ENCODE peak calls at places on chromosome 11, in ten cellular contexts. C is astrocyte of the spinal cord; I is cardiac fibroblast; O is CD4-positive, alpha-beta T cell; A is AG04449; R is foreskin fibroblast; D is A549; G is H9; F is GM13977; Q is progenitor cell of endocrine pancreas. X is an unnamed sample.

GRCh38 chr11:1852885-1853284 is at the start of gene LSP1:
- DNase-seq in A (no peak), C (no peak), I (no peak), O (peak), F (peak), G (no peak), D (no peak), R (no peak), Q (no peak), X (peak)

GRCh38 chr11:1653541-1654387 is 24.2 kb downstream of the KRTAP5-5 start:
- DNase-seq in D (no peak), Q (no peak), A (no peak), F (no peak), I (no peak), O (no peak), R (no peak), G (no peak), C (no peak), X (no peak)

GRCh38 chr11:16280256-16280682 is 76.1 kb downstream of the SOX6 start:
- DNase-seq in D (peak), I (peak), Q (no peak), F (no peak), A (no peak), G (no peak), O (no peak), C (no peak), R (no peak), X (no peak)

GRCh38 chr11:73726825-73727224 is 34.0 kb downstream of the RAB6A start:
- DNase-seq in I (no peak), A (no peak), Q (no peak), R (no peak), D (no peak), F (no peak), O (no peak), G (no peak), C (no peak), X (no peak)

GRCh38 chr11:59174664-59175033 is 2.7 kb downstream of the DTX4 start:
- DNase-seq in R (no peak), F (no peak), C (no peak), G (no peak), Q (no peak), A (no peak), D (peak), I (peak), O (no peak), X (no peak)

GRCh38 chr11:117089685-117090084 is 8.5 kb downstream of the SIK3 start:
- DNase-seq in F (no peak), Q (no peak), A (no peak), O (no peak), I (no peak), D (no peak), R (no peak), G (no peak), C (no peak), X (no peak)

GRCh38 chr11:44596541-44597276 is 31.2 kb downstream of the CD82 start:
- DNase-seq in Q (no peak), O (peak), F (peak), D (no peak), C (no peak), R (no peak), A (no peak), I (no peak), G (no peak), X (no peak)

GRCh38 chr11:74008373-74009229 is at the start of gene UCP3:
- DNase-seq in R (no peak), F (no peak), D (no peak), Q (no peak), I (no peak), O (no peak), G (no peak), C (no peak), A (no peak), X (no peak)

GRCh38 chr11:47236482-47236881 is 12.1 kb downstream of the ACP2 start:
- DNase-seq in F (no peak), Q (no peak), O (no peak), D (no peak), G (no peak), I (peak), A (no peak), C (peak), R (peak), X (no peak)

GRCh38 chr11:1876361-1877063 is 15.2 kb downstream of the PRR33 start:
- DNase-seq in O (no peak), D (peak), A (no peak), F (no peak), I (peak), C (peak), G (peak), R (no peak), Q (peak), X (peak)

GRCh38 chr11:57205046-57205671 is 23.4 kb downstream of the LRRC55 start:
- DNase-seq in F (no peak), R (peak), C (peak), Q (no peak), D (peak), G (peak), I (peak), A (peak), O (no peak), X (no peak)

GRCh38 chr11:45097721-45098493 is 48.5 kb upstream of the PRDM11 start:
- DNase-seq in I (peak), G (peak), O (peak), R (no peak), Q (peak), F (no peak), C (peak), A (no peak), D (peak), X (no peak)

GRCh38 chr11:123122341-123122740 is 60.4 kb upstream of the HSPA8 start:
- DNase-seq in Q (no peak), C (peak), A (no peak), R (peak), I (peak), F (no peak), G (no peak), D (peak), O (no peak), X (no peak)

GRCh38 chr11:120134106-120134930 is 3.6 kb downstream of the TRIM29 start:
- DNase-seq in R (no peak), C (no peak), I (no peak), A (no peak), D (no peak), G (peak), O (no peak), F (no peak), Q (no peak), X (no peak)

GRCh38 chr11:95520361-95520760 is 269.2 kb downstream of the FAM76B start:
- DNase-seq in G (no peak), I (no peak), D (no peak), A (no peak), C (no peak), Q (no peak), O (no peak), F (no peak), R (no peak), X (no peak)

GRCh38 chr11:72263363-72263762 is 19.4 kb upstream of the PHOX2A start:
- DNase-seq in R (peak), O (no peak), Q (no peak), I (peak), D (peak), F (no peak), G (no peak), A (no peak), C (peak), X (peak)

GRCh38 chr11:121890377-121890776 is 225.6 kb downstream of the BLID start:
- DNase-seq in F (no peak), I (peak), A (peak), R (peak), Q (no peak), O (no peak), C (peak), D (no peak), G (no peak), X (no peak)

GRCh38 chr11:12267921-12268320 is 109.5 kb upstream of the PARVA start:
- DNase-seq in R (no peak), G (no peak), F (no peak), A (no peak), C (no peak), Q (no peak), O (no peak), D (no peak), I (no peak), X (no peak)

GRCh38 chr11:109785714-109786113 is 307.5 kb upstream of the ZC3H12C start:
- DNase-seq in O (no peak), G (no peak), R (peak), C (peak), A (no peak), F (no peak), D (no peak), Q (no peak), I (peak), X (no peak)

GRCh38 chr11:101885631-101886030 is 29.2 kb upstream of the CEP126 start:
- DNase-seq in R (no peak), O (no peak), G (no peak), C (no peak), Q (no peak), I (no peak), A (no peak), D (no peak), F (no peak), X (no peak)

GRCh38 chr11:1226981-1227550 is 4.2 kb downstream of the MUC5B start:
- DNase-seq in F (no peak), D (peak), R (no peak), A (no peak), G (peak), I (no peak), C (no peak), O (no peak), Q (no peak), X (peak)

GRCh38 chr11:47354913-47355282 is 2.4 kb upstream of the MYBPC3 start:
- DNase-seq in R (no peak), O (no peak), A (no peak), C (no peak), I (peak), G (peak), Q (no peak), F (no peak), D (no peak), X (no peak)

GRCh38 chr11:117214404-117215110 is 15.4 kb downstream of the TAGLN start:
- DNase-seq in I (no peak), G (no peak), R (no peak), A (no peak), O (no peak), Q (no peak), D (no peak), F (no peak), C (no peak), X (no peak)

GRCh38 chr11:127035812-127036211 is 35.2 kb upstream of the KIRREL3 start:
- DNase-seq in G (no peak), R (no peak), F (no peak), O (no peak), I (no peak), D (no peak), Q (no peak), A (no peak), C (no peak), X (no peak)

GRCh38 chr11:77127969-77128691 is at the start of gene MYO7A:
- DNase-seq in O (no peak), D (no peak), F (no peak), R (peak), Q (peak), I (peak), G (peak), A (no peak), C (no peak), X (no peak)

GRCh38 chr11:13118194-13118593 is 109.1 kb downstream of the RASSF10 start:
- DNase-seq in C (peak), I (peak), A (peak), R (peak), F (no peak), O (no peak), Q (no peak), D (peak), G (no peak), X (no peak)

GRCh38 chr11:118921121-118921928 is 4.4 kb downstream of the BCL9L start:
- DNase-seq in C (peak), O (no peak), A (no peak), R (peak), G (peak), Q (no peak), D (peak), I (peak), F (no peak), X (no peak)

GRCh38 chr11:100719809-100720221 is 32.7 kb downstream of the ARHGAP42 start:
- DNase-seq in G (peak), D (peak), Q (no peak), O (no peak), R (peak), I (peak), A (peak), C (peak), F (no peak), X (no peak)

GRCh38 chr11:73087730-73088129 is 54.4 kb downstream of the FCHSD2 start:
- DNase-seq in Q (no peak), F (no peak), O (no peak), D (no peak), R (peak), I (peak), A (no peak), G (no peak), C (no peak), X (no peak)

GRCh38 chr11:9575531-9576240 is 2.2 kb downstream of the WEE1 start:
- DNase-seq in F (no peak), C (peak), A (no peak), I (no peak), O (no peak), G (no peak), Q (no peak), D (no peak), R (no peak), X (no peak)

GRCh38 chr11:20070459-20070858 is 89.8 kb downstream of the DBX1 start:
- DNase-seq in F (no peak), G (no peak), Q (no peak), D (peak), R (no peak), C (peak), I (no peak), O (no peak), A (no peak), X (no peak)

GRCh38 chr11:46380340-46381045 is 976 bp upstream of the MDK start:
- DNase-seq in A (no peak), R (no peak), F (peak), G (peak), Q (peak), D (no peak), I (peak), O (peak), C (peak), X (peak)

GRCh38 chr11:83725161-83725560 is 439.0 kb upstream of the CCDC90B start:
- DNase-seq in O (no peak), C (no peak), Q (no peak), R (no peak), A (no peak), D (no peak), G (peak), F (no peak), I (no peak), X (no peak)

GRCh38 chr11:16959528-16960100 is 54.6 kb downstream of the PLEKHA7 start:
- DNase-seq in A (no peak), G (no peak), O (no peak), Q (no peak), F (no peak), I (no peak), D (no peak), R (no peak), C (no peak), X (no peak)

GRCh38 chr11:103714246-103714645 is 322.2 kb upstream of the DDI1 start:
- DNase-seq in R (no peak), Q (no peak), D (no peak), C (no peak), I (peak), A (no peak), O (no peak), F (no peak), G (no peak), X (no peak)

GRCh38 chr11:79212711-79213110 is 228.1 kb downstream of the TENM4 start:
- DNase-seq in O (no peak), D (no peak), G (peak), R (no peak), F (no peak), C (no peak), I (no peak), A (no peak), Q (no peak), X (no peak)

GRCh38 chr11:111833524-111833923 is 37.9 kb downstream of the ALG9 start:
- DNase-seq in I (peak), O (no peak), F (no peak), Q (no peak), R (no peak), C (no peak), G (no peak), A (no peak), D (no peak), X (no peak)

GRCh38 chr11:129410561-129410960 is 34.9 kb downstream of the BARX2 start:
- DNase-seq in I (no peak), C (no peak), A (no peak), R (no peak), D (no peak), F (no peak), Q (no peak), G (no peak), O (no peak), X (no peak)

DNA sequence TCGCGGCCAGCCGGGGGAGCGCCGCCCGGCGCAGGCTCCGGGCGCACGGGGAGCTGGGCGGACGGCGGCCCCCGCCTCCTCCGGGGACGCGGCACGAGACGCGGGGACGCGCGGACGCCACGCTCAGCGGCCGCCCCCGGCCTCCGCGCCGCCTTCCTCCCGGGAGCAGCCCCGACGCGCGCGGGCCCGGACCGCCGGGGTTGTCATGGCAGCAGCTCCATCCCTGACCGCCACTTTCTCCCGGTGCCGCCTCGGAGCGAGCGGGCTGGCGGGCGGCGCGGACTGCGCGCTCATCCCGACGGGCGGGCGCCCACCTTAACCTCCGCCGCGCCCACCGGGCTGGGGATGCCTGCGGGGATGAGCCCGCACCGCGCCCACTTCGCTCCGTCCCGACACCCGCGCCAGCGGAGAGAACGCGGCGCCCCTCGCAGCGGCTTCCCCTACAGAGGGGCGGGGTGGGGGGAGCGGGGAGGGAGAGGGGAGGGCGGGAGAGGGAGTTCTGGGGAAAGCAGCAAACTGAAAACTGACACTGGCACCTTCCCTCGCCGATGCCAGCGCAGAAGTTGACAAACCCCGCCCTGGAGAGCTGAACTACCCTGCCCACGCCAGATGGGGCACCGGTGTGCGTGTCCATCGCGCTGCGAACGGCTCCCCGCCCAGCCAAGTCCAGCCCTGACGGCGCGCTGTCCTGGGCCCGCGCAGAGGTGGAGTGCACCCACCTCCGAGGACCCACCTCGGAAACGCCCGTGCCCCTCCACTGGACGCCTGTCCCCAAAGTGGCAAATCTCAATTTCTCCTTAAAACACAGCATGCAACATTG is 588.4 kb downstream of the OPCML start:
- DNase-seq in D (no peak), R (no peak), O (no peak), F (no peak), G (peak), I (no peak), A (no peak), C (no peak), Q (no peak), X (no peak)
- TF ChIP-seq CTCF in D (no peak), R (no peak), O (no peak), F (no peak), G (peak), I (no peak), A (peak), C (no peak), Q (peak), X (no peak)

DNA sequence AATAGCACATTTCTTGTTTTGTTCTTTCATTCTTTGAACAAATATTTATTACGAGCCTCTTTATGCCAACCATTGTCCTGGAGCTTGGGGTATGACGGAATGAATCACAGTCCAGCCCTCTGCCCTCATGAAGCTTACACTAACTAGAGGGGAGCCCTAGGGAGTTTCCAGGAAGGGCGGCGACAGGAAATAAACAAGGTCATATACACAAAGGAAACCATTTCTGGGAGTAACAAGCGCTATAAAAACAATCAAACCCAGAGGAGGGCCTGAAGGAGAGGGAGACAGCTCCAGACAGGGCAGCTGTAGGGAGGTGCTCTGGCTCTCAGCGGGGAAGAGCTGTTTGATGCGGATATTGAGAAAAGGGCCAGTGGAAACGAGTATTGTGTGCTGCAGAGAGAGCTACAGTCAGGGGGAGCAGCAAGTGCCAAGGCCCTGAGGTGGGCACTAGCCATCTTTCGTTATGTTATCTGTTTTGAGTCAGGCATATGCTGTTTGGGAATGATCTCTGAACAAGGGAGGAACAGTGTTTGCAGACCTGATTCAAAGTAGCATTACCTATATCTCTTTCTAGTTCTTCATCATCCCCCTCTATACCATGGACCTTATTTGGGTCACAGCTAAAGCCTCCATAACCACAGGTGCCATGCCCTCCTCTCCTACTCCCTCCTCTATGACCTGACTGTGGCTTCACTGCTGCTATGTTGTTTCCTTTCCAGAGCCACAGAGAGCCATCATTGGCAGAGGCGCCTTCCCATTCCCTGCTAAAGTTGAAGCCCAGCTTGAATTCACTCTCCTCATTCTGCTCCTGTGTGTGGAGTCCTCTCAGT is 15.3 kb upstream of the ZBTB16 start:
- DNase-seq in I (peak), R (no peak), A (no peak), C (peak), G (no peak), Q (no peak), D (peak), F (no peak), O (no peak), X (no peak)
- TF ChIP-seq CTCF in I (no peak), R (no peak), A (no peak), C (no peak), G (no peak), Q (no peak), D (no peak), F (no peak), O (no peak), X (no peak)

GRCh38 chr11:60844870-60845221 is 2.9 kb downstream of the CCDC86 start:
- DNase-seq in C (peak), G (no peak), Q (no peak), D (no peak), O (no peak), F (no peak), A (no peak), I (no peak), R (no peak), X (no peak)
- TF ChIP-seq CTCF in C (no peak), G (no peak), Q (no peak), D (no peak), O (no peak), F (no peak), A (no peak), I (no peak), R (no peak), X (no peak)

GRCh38 chr11:32874144-32874543 is 18.5 kb upstream of the QSER1 start:
- DNase-seq in A (no peak), O (no peak), I (no peak), G (no peak), C (no peak), D (peak), Q (no peak), F (no peak), R (no peak), X (no peak)

GRCh38 chr11:32870676-32871075 is 21.9 kb upstream of the QSER1 start:
- DNase-seq in F (no peak), Q (no peak), I (peak), G (peak), C (no peak), A (no peak), D (peak), O (peak), R (no peak), X (no peak)
- TF ChIP-seq CTCF in F (peak), Q (peak), I (peak), G (peak), C (peak), A (peak), D (peak), O (peak), R (no peak), X (peak)